ENCODE peak calls at places on chromosomes 13 and 19, in eight cellular contexts. W is AG10803, A is GM23338, H is AG04449, X is fibroblast of lung, E is heart left ventricle, P is psoas muscle, K is GM12864. V is an unnamed sample.

GRCh38 chr19:11984986-11985385 is 20.1 kb downstream of the ZNF763 start:
- DNase-seq in W (no peak), A (peak; percentile 94), H (no peak), X (no peak), E (no peak), P (no peak), K (no peak), V (peak; percentile 56)

GRCh38 chr13:97914537-97914936 is 38.9 kb upstream of the IPO5 start:
- DNase-seq in W (peak; percentile 84), A (no peak), H (peak; percentile 28), X (peak; percentile 79), E (no peak), P (no peak), K (no peak), V (no peak)

GRCh38 chr19:34096020-34096915 is 76.0 kb upstream of the LSM14A start:
- DNase-seq in W (peak; percentile 48), A (peak; percentile 83), H (no peak), X (peak; percentile 33), E (no peak), P (no peak), K (peak; percentile 4), V (no peak)

GRCh38 chr19:58579473-58580142 is 6.5 kb upstream of the MZF1 start:
- DNase-seq in W (no peak), A (no peak), H (no peak), X (no peak), E (no peak), P (no peak), K (no peak), V (no peak)

GRCh38 chr13:28650284-28650683 is 8.6 kb upstream of the POMP start:
- DNase-seq in W (no peak), A (no peak), H (no peak), X (peak; percentile 6), E (no peak), P (no peak), K (no peak), V (peak; percentile 9)

GRCh38 chr19:35142531-35143230 is 374 bp upstream of the FXYD7 start:
- DNase-seq in W (no peak), A (peak; percentile 91), H (no peak), X (no peak), E (peak; percentile 43), P (peak; percentile 72), K (no peak), V (peak; percentile 68)

GRCh38 chr13:35211949-35212348 is 264.5 kb downstream of the MAB21L1 start:
- DNase-seq in W (no peak), A (no peak), H (no peak), X (no peak), E (no peak), P (no peak), K (no peak), V (no peak)

GRCh38 chr19:39131255-39131755 is 5.7 kb downstream of the PAK4 start:
- DNase-seq in W (no peak), A (no peak), H (no peak), X (peak; percentile 30), E (peak; percentile 74), P (peak; percentile 84), K (no peak), V (no peak)

GRCh38 chr19:6423499-6424189 is 967 bp downstream of the KHSRP start:
- DNase-seq in W (peak; percentile 47), A (peak; percentile 74), H (peak; percentile 4), X (peak; percentile 42), E (no peak), P (no peak), K (no peak), V (peak; percentile 64)

GRCh38 chr19:31595521-31595920 is 246.3 kb upstream of the TSHZ3 start:
- DNase-seq in W (no peak), A (no peak), H (no peak), X (no peak), E (no peak), P (no peak), K (no peak), V (no peak)

GRCh38 chr13:41461527-41462124 is 4.3 kb downstream of the RGCC start:
- DNase-seq in W (no peak), A (no peak), H (no peak), X (no peak), E (no peak), P (no peak), K (no peak), V (no peak)

GRCh38 chr13:113161433-113161832 is 3.0 kb downstream of the PROZ start:
- DNase-seq in W (no peak), A (no peak), H (no peak), X (no peak), E (no peak), P (no peak), K (no peak), V (peak; percentile 34)

GRCh38 chr13:47256618-47257017 is 359.8 kb upstream of the HTR2A start:
- DNase-seq in W (peak; percentile 85), A (no peak), H (peak; percentile 31), X (peak; percentile 91), E (no peak), P (no peak), K (no peak), V (no peak)

GRCh38 chr19:1582201-1582600 is 10.5 kb downstream of the MBD3 start:
- DNase-seq in W (no peak), A (no peak), H (no peak), X (no peak), E (no peak), P (no peak), K (no peak), V (no peak)

GRCh38 chr19:14985133-14985532 is 5.5 kb upstream of the SLC1A6 start:
- DNase-seq in W (no peak), A (no peak), H (no peak), X (no peak), E (no peak), P (no peak), K (no peak), V (peak; percentile 15)

GRCh38 chr19:47436712-47437401 is 17.5 kb upstream of the MEIS3 start:
- DNase-seq in W (peak; percentile 46), A (peak; percentile 93), H (no peak), X (peak; percentile 30), E (peak; percentile 64), P (peak; percentile 87), K (peak; percentile 31), V (peak; percentile 91)

GRCh38 chr13:77565635-77566034 is 30.1 kb downstream of the SCEL start:
- DNase-seq in W (peak; percentile 27), A (peak; percentile 65), H (no peak), X (peak; percentile 23), E (no peak), P (no peak), K (no peak), V (no peak)

GRCh38 chr19:32469796-32470195 is 64.2 kb downstream of the DPY19L3 start:
- DNase-seq in W (peak; percentile 3), A (no peak), H (no peak), X (no peak), E (no peak), P (no peak), K (no peak), V (no peak)

GRCh38 chr19:57664269-57665127 is 4.2 kb upstream of the ZSCAN4 start:
- DNase-seq in W (peak; percentile 50), A (peak; percentile 71), H (no peak), X (peak; percentile 50), E (peak; percentile 60), P (peak; percentile 64), K (no peak), V (no peak)

GRCh38 chr13:27338816-27339215 is 68.2 kb downstream of the RASL11A start:
- DNase-seq in W (no peak), A (peak; percentile 87), H (no peak), X (no peak), E (no peak), P (no peak), K (no peak), V (peak; percentile 37)

GRCh38 chr13:75299913-75300862 is 181.8 kb downstream of the TBC1D4 start:
- DNase-seq in W (peak; percentile 50), A (no peak), H (no peak), X (peak; percentile 68), E (no peak), P (no peak), K (peak; percentile 48), V (no peak)

GRCh38 chr19:45884682-45885555 is 1.0 kb downstream of the IRF2BP1 start:
- DNase-seq in W (no peak), A (peak; percentile 56), H (no peak), X (no peak), E (no peak), P (peak; percentile 62), K (no peak), V (peak; percentile 70)

GRCh38 chr13:24215732-24216131 is 55.2 kb downstream of the SPATA13 start:
- DNase-seq in W (peak; percentile 58), A (no peak), H (no peak), X (peak; percentile 79), E (peak; percentile 63), P (no peak), K (no peak), V (no peak)

GRCh38 chr19:27793644-27794443 is 1419.1 kb downstream of the UQCRFS1 start:
- DNase-seq in W (peak; percentile 93), A (peak; percentile 97), H (peak; percentile 58), X (peak; percentile 95), E (peak; percentile 92), P (peak; percentile 96), K (peak; percentile 87), V (peak; percentile 96)
- TF ChIP-seq CTCF in W (no peak), A (no peak), H (no peak), X (no peak), E (no peak), P (no peak), K (no peak), V (no peak)

DNA sequence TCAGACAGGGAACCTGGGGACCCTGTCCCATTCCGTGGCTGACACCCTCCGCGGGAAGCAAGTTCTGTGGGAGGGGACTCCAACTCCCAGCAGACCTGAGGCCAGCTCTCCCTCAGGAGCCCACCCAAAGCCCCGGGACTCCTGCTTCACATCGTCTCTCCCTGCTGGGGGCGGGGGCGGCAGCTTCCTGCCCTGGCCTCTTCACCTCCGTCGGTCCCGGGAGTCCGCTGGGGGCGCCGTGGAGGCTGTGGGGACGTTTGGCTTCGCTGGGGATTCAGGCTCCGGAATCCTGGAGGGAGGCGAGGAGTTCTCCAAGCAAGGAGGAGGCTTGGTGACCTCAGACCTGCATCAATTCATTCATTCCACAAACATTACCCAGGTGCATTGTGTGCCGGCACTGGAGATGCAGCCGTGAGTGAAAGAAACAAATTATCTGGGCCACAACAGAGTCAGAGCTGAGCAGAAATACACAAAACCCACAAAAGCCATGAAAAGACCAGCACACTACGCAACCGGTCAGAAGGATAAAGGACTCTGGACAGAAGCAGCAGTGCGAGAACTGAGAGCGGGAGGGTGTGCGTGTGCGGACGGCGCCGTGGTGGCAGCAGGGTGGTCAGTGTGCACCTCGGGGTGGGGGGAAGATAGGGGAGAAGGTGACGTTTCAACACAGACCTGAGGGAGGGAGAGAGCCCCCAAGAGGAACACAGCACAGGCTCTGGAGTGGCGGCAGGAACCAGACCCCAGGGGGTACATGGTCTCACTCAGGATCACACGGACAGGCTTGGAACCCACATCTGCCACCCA is 19.0 kb downstream of the EPS8L1 start:
- DNase-seq in W (no peak), A (peak; percentile 88), H (no peak), X (no peak), E (no peak), P (no peak), K (no peak), V (no peak)
- TF ChIP-seq CTCF in W (no peak), A (peak; percentile 68), H (no peak), X (no peak), E (no peak), P (no peak), K (no peak), V (no peak)

GRCh38 chr19:49666120-49666444 is 349 bp downstream of the BCL2L12 start:
- DNase-seq in W (no peak), A (peak; percentile 88), H (no peak), X (no peak), E (no peak), P (no peak), K (no peak), V (no peak)
- TF ChIP-seq CTCF in W (no peak), A (no peak), H (no peak), X (no peak), E (no peak), P (peak; percentile 3), K (no peak), V (no peak)

GRCh38 chr13:88945793-88946192 is 1274.6 kb downstream of the SLITRK5 start:
- DNase-seq in W (no peak), A (no peak), H (no peak), X (no peak), E (no peak), P (no peak), K (no peak), V (no peak)
- TF ChIP-seq CTCF in W (no peak), A (no peak), H (no peak), X (no peak), E (no peak), P (no peak), K (no peak), V (no peak)

V was measured in activated CD8-positive, alpha-beta T cell treated with anti-CD3 and anti-CD28 coated beads for 36 hours.